ENCODE peak calls at places on chromosomes 3 and 15, in eight cellular contexts. G is esophagus squamous epithelium; I is CD4-positive, CD25-positive, alpha-beta regulatory T cell; B is thoracic aorta; O is endodermal cell; F is tibial nerve; C is fibroblast of lung; N is ascending aorta. T is an unnamed sample.

GRCh38 chr15:40927497-40928346 is 1.4 kb upstream of the DLL4 start:
- DNase-seq in G (no peak), I (no peak), B (no peak), O (no peak), F (no peak), C (no peak), N (no peak), T (no peak)

GRCh38 chr15:69126054-69126469 is 34.4 kb upstream of the GLCE start:
- DNase-seq in G (no peak), I (no peak), B (no peak), O (no peak), F (no peak), C (peak; percentile 95), N (no peak), T (no peak)

GRCh38 chr3:126811530-126811929 is 107.5 kb downstream of the CHCHD6 start:
- DNase-seq in G (no peak), I (no peak), B (no peak), O (no peak), F (no peak), C (peak; percentile 20), N (no peak), T (no peak)

GRCh38 chr3:23994247-23994574 is 49.1 kb downstream of the NR1D2 start:
- DNase-seq in G (no peak), I (no peak), B (no peak), O (no peak), F (no peak), C (no peak), N (no peak), T (no peak)

GRCh38 chr15:100588638-100589242 is 13.2 kb downstream of the LINS1 start:
- DNase-seq in G (no peak), I (no peak), B (no peak), O (no peak), F (no peak), C (peak; percentile 22), N (no peak), T (no peak)

GRCh38 chr15:57596978-57597377 is 5.3 kb downstream of the MYZAP start:
- DNase-seq in G (no peak), I (no peak), B (no peak), O (no peak), F (no peak), C (no peak), N (no peak), T (no peak)

GRCh38 chr3:165753560-165753959 is 83.7 kb downstream of the BCHE start:
- DNase-seq in G (no peak), I (no peak), B (no peak), O (no peak), F (no peak), C (peak; percentile 13), N (no peak), T (no peak)

GRCh38 chr15:84983299-84983698 is 1.6 kb downstream of the PDE8A start:
- DNase-seq in G (no peak), I (no peak), B (no peak), O (no peak), F (no peak), C (no peak), N (no peak), T (no peak)

GRCh38 chr3:144363856-144364255 is 392.2 kb downstream of the DIPK2A start:
- DNase-seq in G (no peak), I (no peak), B (no peak), O (no peak), F (no peak), C (no peak), N (no peak), T (no peak)

GRCh38 chr3:170585937-170586310 is at the start of gene SLC7A14:
- DNase-seq in G (no peak), I (no peak), B (no peak), O (peak; percentile 87), F (no peak), C (no peak), N (no peak), T (no peak)

GRCh38 chr3:170585008-170585936 is 603 bp downstream of the SLC7A14 start:
- DNase-seq in G (no peak), I (no peak), B (no peak), O (peak; percentile 81), F (no peak), C (no peak), N (no peak), T (no peak)

GRCh38 chr3:170593634-170594033 is 7.8 kb upstream of the SLC7A14 start:
- DNase-seq in G (no peak), I (no peak), B (no peak), O (no peak), F (no peak), C (no peak), N (no peak), T (no peak)

GRCh38 chr3:170584585-170585007 is 1.3 kb downstream of the SLC7A14 start:
- DNase-seq in G (no peak), I (peak; percentile 20), B (no peak), O (peak; percentile 96), F (peak; percentile 37), C (peak; percentile 66), N (peak; percentile 65), T (no peak)

GRCh38 chr3:170589113-170589512 is 3.2 kb upstream of the SLC7A14 start:
- DNase-seq in G (no peak), I (no peak), B (no peak), O (no peak), F (no peak), C (no peak), N (no peak), T (no peak)
- H3K27me3 ChIP-seq in G (no peaks in the 10 kb centered on the region), I (peaks cover 12% of the 10 kb centered on the region), B (no peaks in the 10 kb centered on the region), O (peaks cover 45% of the 10 kb centered on the region), F (peaks cover 26% of the 10 kb centered on the region), C (peaks cover 13% of the 10 kb centered on the region), N (peaks cover 10% of the 10 kb centered on the region), T (peaks cover 7% of the 10 kb centered on the region)

GRCh38 chr3:122382888-122383666 is at the start of gene MIX23:
- DNase-seq in G (peak; percentile 30), I (peak; percentile 83), B (peak; percentile 59), O (peak; percentile 97), F (peak; percentile 72), C (peak; percentile 81), N (peak; percentile 90), T (peak; percentile 75)
- H3K4me3 ChIP-seq in G (peak within 1 kb of the TSS; percentile 64), I (peak within 1 kb of the TSS; percentile 99), B (peak within 1 kb of the TSS; percentile 81), O (peak within 1 kb of the TSS; percentile 93), F (peak within 1 kb of the TSS; percentile 85), C (peak within 1 kb of the TSS; percentile 84), N (peak within 1 kb of the TSS; percentile 76), T (peak within 1 kb of the TSS; percentile 71)

GRCh38 chr15:98626153-98626552 is 22.2 kb upstream of the IGF1R start:
- DNase-seq in G (no peak), I (no peak), B (no peak), O (peak; percentile 46), F (no peak), C (no peak), N (no peak), T (no peak)

GRCh38 chr15:98616397-98616796 is 31.9 kb upstream of the IGF1R start:
- DNase-seq in G (no peak), I (no peak), B (no peak), O (peak; percentile 41), F (no peak), C (no peak), N (no peak), T (no peak)

GRCh38 chr15:98625614-98626013 is 22.7 kb upstream of the IGF1R start:
- DNase-seq in G (no peak), I (no peak), B (no peak), O (peak; percentile 32), F (no peak), C (no peak), N (no peak), T (no peak)

GRCh38 chr15:98620020-98620419 is 28.3 kb upstream of the IGF1R start:
- DNase-seq in G (no peak), I (no peak), B (no peak), O (peak; percentile 38), F (no peak), C (no peak), N (peak; percentile 33), T (no peak)

GRCh38 chr15:98621021-98621420 is 27.3 kb upstream of the IGF1R start:
- DNase-seq in G (no peak), I (no peak), B (no peak), O (no peak), F (no peak), C (no peak), N (no peak), T (no peak)
- H3K27me3 ChIP-seq in G (no peaks in the 10 kb centered on the region), I (peaks cover 2% of the 10 kb centered on the region), B (peaks cover 5% of the 10 kb centered on the region), O (no peaks in the 10 kb centered on the region), F (peaks cover 46% of the 10 kb centered on the region), C (no peaks in the 10 kb centered on the region), N (peaks cover 8% of the 10 kb centered on the region), T (peaks cover 17% of the 10 kb centered on the region)

DNA sequence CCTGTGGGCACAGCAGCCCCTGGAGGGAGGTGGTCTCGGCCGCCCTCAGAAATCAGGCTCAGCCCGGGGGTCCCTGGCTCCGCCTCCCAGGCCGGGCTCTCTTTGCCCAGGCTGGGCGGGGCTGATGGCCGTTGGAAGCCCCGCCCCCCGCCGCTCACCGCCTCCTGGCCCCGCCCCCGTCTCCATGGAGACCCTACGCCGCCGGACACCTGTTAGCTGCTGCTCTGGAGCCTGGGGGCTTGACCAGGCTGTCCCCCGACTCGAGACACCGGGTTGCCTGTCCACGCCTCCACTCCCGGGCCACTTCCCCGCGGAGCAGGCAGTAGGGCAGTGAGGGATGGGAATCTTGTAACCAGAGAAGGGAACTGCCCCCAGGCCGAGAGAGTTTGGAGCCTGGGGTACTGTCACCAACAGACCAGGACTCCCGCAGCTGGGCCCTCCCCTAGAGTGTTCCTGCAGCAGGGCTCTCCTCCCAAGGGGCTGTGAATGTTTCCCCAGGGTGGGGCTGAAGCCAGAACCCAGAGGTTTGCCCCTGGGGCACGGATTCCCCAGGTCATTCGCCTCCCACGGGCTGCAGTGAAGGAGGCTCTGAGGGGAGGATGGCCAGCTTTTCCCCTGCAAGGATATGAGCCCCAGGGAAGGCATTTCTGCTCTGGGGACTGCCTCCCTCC is 27.8 kb upstream of the RPL32 start:
- DNase-seq in G (no peak), I (no peak), B (no peak), O (peak; percentile 93), F (no peak), C (no peak), N (no peak), T (no peak)
- H3K4me3 ChIP-seq in G (no peak overlapping the region), I (no peak overlapping the region), B (peak overlapping the region; percentile 61), O (peak overlapping the region; percentile 73), F (peak overlapping the region; percentile 26), C (no peak overlapping the region), N (peak overlapping the region; percentile 30), T (peak overlapping the region; percentile 48)

DNA sequence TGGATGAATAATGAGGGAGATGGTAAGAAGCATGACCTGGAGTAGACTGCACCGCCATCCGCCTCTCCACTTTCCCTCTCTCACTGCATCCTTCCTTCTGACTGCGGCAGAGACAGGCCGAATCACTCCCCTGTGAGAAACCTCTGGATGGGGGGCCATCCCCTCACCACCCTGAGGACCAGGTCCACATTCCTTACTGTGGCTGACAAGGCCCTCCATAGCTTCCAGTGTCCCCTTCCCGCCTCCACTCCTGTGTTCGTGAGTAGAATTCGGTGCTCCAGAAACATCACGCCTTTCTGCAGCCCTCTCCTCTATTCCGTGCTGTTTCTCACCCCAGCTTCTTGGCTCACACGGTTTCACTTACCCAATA is 2.8 kb downstream of the PIGZ start:
- DNase-seq in G (no peak), I (no peak), B (no peak), O (no peak), F (no peak), C (no peak), N (no peak), T (no peak)
- H3K27me3 ChIP-seq in G (no peaks in the 10 kb centered on the region), I (no peaks in the 10 kb centered on the region), B (no peaks in the 10 kb centered on the region), O (peaks cover 93% of the 10 kb centered on the region), F (no peaks in the 10 kb centered on the region), C (no peaks in the 10 kb centered on the region), N (no peaks in the 10 kb centered on the region), T (no peaks in the 10 kb centered on the region)

T was measured in effector memory CD4-positive, alpha-beta T cell.